ENCODE peak calls at places on chromosome 1, in seven cellular contexts. P is psoas muscle, J is lower lobe of right lung, D is left ventricle myocardium inferior, N is mammary epithelial cell, R is testis, V is stomach. X is an unnamed sample. For H3K4me1, the result is how much of the 10 kb centered on the place peaks cover.

GRCh38 chr1:65167544-65167943 is 19.5 kb downstream of the AK4 start:
- DNase-seq in P (no peak), J (no peak), D (no peak), N (no peak), R (no peak), V (no peak), X (no peak)

GRCh38 chr1:182877842-182878241 is 38.7 kb downstream of the DHX9 start:
- DNase-seq in P (no peak), J (no peak), D (no peak), N (no peak), R (no peak), V (no peak), X (no peak)

GRCh38 chr1:221718391-221719277 is 23.3 kb downstream of the DUSP10 start:
- DNase-seq in P (no peak), J (no peak), D (no peak), N (no peak), R (no peak), V (no peak), X (no peak)

GRCh38 chr1:54253480-54253879 is 53.5 kb downstream of the MRPL37 start:
- DNase-seq in P (peak), J (no peak), D (no peak), N (peak), R (no peak), V (no peak), X (no peak)

GRCh38 chr1:32742132-32742947 is 39.8 kb upstream of the SYNC start:
- DNase-seq in P (no peak), J (no peak), D (no peak), N (peak), R (no peak), V (peak), X (no peak)

GRCh38 chr1:93708734-93709481 is 27.3 kb upstream of the BCAR3 start:
- DNase-seq in P (no peak), J (no peak), D (no peak), N (no peak), R (peak), V (peak), X (peak)

GRCh38 chr1:244011796-244012195 is 39.3 kb upstream of the ZBTB18 start:
- DNase-seq in P (no peak), J (no peak), D (no peak), N (no peak), R (no peak), V (no peak), X (no peak)

GRCh38 chr1:83996621-83997020 is 2.3 kb downstream of the TTLL7 start:
- DNase-seq in P (no peak), J (no peak), D (no peak), N (no peak), R (no peak), V (no peak), X (no peak)

GRCh38 chr1:73635021-73635420 is 563.0 kb downstream of the LRRIQ3 start:
- DNase-seq in P (no peak), J (no peak), D (no peak), N (no peak), R (no peak), V (no peak), X (no peak)

GRCh38 chr1:234724517-234725176 is 114.7 kb upstream of the IRF2BP2 start:
- DNase-seq in P (peak), J (peak), D (peak), N (no peak), R (peak), V (peak), X (peak)

GRCh38 chr1:31666290-31666963 is 21.8 kb upstream of the PEF1 start:
- DNase-seq in P (no peak), J (no peak), D (no peak), N (peak), R (no peak), V (peak), X (peak)

GRCh38 chr1:231240531-231240882 is 505 bp upstream of the GNPAT start:
- DNase-seq in P (no peak), J (no peak), D (no peak), N (peak), R (no peak), V (no peak), X (no peak)

GRCh38 chr1:73593804-73594203 is 604.2 kb downstream of the LRRIQ3 start:
- DNase-seq in P (no peak), J (no peak), D (no peak), N (peak), R (no peak), V (no peak), X (no peak)

GRCh38 chr1:175824079-175824478 is 80.7 kb upstream of the TNR start:
- DNase-seq in P (no peak), J (no peak), D (no peak), N (no peak), R (peak), V (no peak), X (peak)

GRCh38 chr1:7335224-7335879 is 435.7 kb upstream of the VAMP3 start:
- DNase-seq in P (no peak), J (no peak), D (no peak), N (peak), R (no peak), V (no peak), X (no peak)

GRCh38 chr1:177255411-177255810 is 84.7 kb downstream of the BRINP2 start:
- DNase-seq in P (no peak), J (no peak), D (no peak), N (peak), R (no peak), V (no peak), X (no peak)

GRCh38 chr1:42889264-42889663 is 42.9 kb downstream of the ZNF691 start:
- DNase-seq in P (no peak), J (no peak), D (no peak), N (no peak), R (no peak), V (no peak), X (no peak)

GRCh38 chr1:221141606-221142285 is 262.5 kb downstream of the HLX start:
- DNase-seq in P (no peak), J (no peak), D (no peak), N (no peak), R (no peak), V (no peak), X (no peak)

GRCh38 chr1:162822391-162823200 is 32.1 kb downstream of the HSD17B7 start:
- DNase-seq in P (no peak), J (no peak), D (no peak), N (no peak), R (peak), V (peak), X (peak)

GRCh38 chr1:246317291-246317690 is 189.8 kb downstream of the SMYD3 start:
- DNase-seq in P (no peak), J (no peak), D (no peak), N (no peak), R (no peak), V (no peak), X (no peak)

GRCh38 chr1:30680429-30680828 is 43.0 kb downstream of the MATN1 start:
- DNase-seq in P (peak), J (no peak), D (no peak), N (no peak), R (no peak), V (no peak), X (no peak)

GRCh38 chr1:170290226-170290625 is 144.5 kb downstream of the NTMT2 start:
- DNase-seq in P (no peak), J (no peak), D (no peak), N (no peak), R (no peak), V (no peak), X (no peak)

GRCh38 chr1:231517076-231517475 is 11.4 kb upstream of the TSNAX start:
- DNase-seq in P (no peak), J (no peak), D (no peak), N (peak), R (no peak), V (no peak), X (no peak)

GRCh38 chr1:37468037-37468436 is 6.3 kb upstream of the ZC3H12A start:
- DNase-seq in P (no peak), J (no peak), D (no peak), N (no peak), R (no peak), V (no peak), X (no peak)

GRCh38 chr1:232538224-232538942 is 91.5 kb downstream of the SIPA1L2 start:
- DNase-seq in P (no peak), J (no peak), D (no peak), N (peak), R (no peak), V (no peak), X (no peak)

GRCh38 chr1:57162607-57163235 is 196.9 kb upstream of the C8B start:
- DNase-seq in P (no peak), J (no peak), D (peak), N (no peak), R (no peak), V (no peak), X (peak)

GRCh38 chr1:103336376-103336775 is 189.1 kb upstream of the RNPC3 start:
- DNase-seq in P (no peak), J (no peak), D (no peak), N (peak), R (no peak), V (no peak), X (no peak)

GRCh38 chr1:205633421-205633976 is 1.7 kb upstream of the ELK4 start:
- DNase-seq in P (no peak), J (no peak), D (no peak), N (peak), R (no peak), V (no peak), X (no peak)

GRCh38 chr1:104878203-104878911 is 1128.7 kb downstream of the AMY1C start:
- DNase-seq in P (no peak), J (no peak), D (no peak), N (no peak), R (no peak), V (no peak), X (no peak)

GRCh38 chr1:100581096-100581705 is 43.3 kb downstream of the GPR88 start:
- DNase-seq in P (no peak), J (no peak), D (no peak), N (no peak), R (no peak), V (no peak), X (no peak)

GRCh38 chr1:230558324-230558723 is 84.0 kb upstream of the COG2 start:
- DNase-seq in P (no peak), J (no peak), D (no peak), N (no peak), R (no peak), V (no peak), X (no peak)

GRCh38 chr1:54324750-54325704 is 81.2 kb downstream of the SSBP3 start:
- DNase-seq in P (no peak), J (no peak), D (no peak), N (no peak), R (peak), V (no peak), X (no peak)

GRCh38 chr1:177620636-177621190 is 349.1 kb downstream of the SEC16B start:
- DNase-seq in P (peak), J (no peak), D (no peak), N (peak), R (no peak), V (no peak), X (no peak)

GRCh38 chr1:2279210-2279639 is 51.1 kb downstream of the SKI start:
- DNase-seq in P (peak), J (peak), D (peak), N (no peak), R (peak), V (no peak), X (peak)

GRCh38 chr1:183633676-183634343 is 1.8 kb downstream of the ARPC5 start:
- DNase-seq in P (no peak), J (no peak), D (no peak), N (peak), R (peak), V (no peak), X (no peak)

DNA sequence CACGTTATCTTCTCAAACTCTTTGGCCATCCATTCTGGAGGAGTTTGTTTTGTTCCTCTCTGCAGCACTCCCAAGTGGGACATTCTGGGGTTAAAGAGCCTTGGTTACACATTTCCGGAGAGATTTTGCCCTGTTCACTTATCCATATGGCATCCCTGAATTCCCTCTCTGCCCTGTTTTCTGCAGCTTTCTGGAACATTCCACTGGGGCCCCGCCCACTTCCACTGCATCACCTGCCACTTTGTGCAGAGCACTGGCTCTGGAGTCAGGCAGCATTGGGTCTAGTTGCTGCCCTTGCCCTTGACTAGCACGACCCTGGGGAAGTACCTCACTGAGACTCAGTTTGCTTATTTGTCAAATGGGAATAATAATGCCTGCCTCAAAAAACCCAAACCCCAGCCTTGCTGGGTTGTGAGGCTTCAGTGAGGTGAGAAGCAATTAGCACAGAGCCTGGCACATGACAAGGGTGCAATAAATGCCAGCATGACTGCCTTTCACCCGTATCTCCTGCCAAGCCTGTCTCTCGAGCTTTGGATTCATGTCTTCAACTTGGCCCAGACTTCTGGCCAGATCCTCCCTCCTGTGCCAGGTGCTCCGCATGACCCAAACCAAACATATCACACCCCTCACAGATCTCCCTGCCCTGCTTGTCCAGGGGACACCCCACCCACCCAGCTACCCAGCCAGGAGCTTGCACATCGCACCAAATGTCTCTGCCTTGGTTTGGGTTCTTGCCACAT is 38.3 kb downstream of the IL6R start:
- DNase-seq in P (peak), J (no peak), D (no peak), N (no peak), R (no peak), V (no peak), X (no peak)
- H3K4me1 ChIP-seq in P (under half), J (under half), D (under half), N (under half), R (under half), V (under half), X (under half)

DNA sequence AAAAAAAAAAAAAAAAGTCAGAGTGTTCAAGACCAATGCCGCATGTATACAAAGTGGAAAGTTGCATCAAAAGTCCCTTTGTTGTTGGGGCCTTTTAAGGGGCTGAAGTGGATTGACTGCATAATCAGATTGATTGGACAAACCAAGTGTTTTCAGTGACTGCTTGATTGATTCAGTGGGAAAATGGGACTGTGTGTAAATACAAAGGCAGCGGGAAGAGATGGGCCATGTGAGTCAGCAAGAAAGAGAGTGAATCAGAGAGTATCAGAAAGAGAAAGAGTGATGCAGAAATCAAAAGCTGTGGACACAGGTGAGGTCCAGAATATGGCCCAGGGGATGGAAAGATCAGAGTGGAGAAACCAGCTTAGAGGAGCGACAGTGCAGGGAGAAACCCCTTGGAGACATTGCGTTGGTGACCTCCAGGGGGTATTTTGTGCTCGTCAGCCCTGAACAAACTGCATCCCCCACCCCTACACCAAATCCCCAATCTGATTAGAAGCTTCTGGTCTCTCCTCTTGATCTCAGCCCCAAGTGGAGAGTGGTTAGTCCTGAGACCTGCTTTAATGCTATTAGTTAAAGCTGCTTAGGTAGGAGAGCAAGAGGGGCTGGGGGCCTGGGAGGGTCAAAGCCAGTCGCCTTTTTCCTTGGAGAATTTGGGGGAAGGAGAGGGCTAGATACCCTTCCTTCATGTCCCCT is 5.1 kb upstream of the ETV3L start:
- DNase-seq in P (no peak), J (no peak), D (no peak), N (peak), R (no peak), V (no peak), X (no peak)
- TF ChIP-seq CTCF in P (no peak), J (no peak), D (no peak), N (no peak), R (no peak), V (no peak), X (no peak)

DNA sequence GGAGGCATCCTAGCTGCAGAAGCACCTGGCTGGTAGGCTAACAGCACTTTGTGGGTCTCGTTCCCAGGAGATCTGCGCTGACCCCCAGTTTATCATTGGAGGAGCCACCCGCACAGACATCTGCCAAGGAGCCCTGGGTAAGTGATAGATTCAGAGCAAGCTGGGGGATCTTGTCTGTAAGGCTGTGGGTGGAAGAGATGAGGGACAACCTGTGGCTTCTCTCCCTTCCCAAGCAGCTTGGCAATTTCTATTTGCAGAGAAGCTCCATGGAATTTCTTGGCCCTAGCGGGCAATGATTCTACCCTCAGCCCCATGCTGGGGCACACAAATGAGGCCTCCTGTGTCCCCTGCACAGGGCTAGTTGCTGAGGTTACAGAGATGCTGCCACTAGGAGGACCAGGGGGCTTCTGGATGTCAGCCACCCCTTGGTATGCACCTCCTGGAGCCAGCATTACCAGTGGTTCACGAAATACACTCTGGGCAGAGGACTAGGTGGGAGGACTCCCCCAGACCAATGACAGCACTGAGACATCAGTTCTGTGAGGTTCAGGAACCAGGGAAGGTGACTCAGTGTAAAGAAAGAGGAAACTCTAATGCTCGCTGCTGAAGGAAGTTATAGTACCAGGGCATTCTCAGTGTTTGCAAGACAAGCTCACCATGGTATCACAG is 5.5 kb downstream of the CAPN2 start:
- DNase-seq in P (no peak), J (no peak), D (no peak), N (no peak), R (no peak), V (no peak), X (no peak)
- H3K4me1 ChIP-seq in P (half or more), J (half or more), D (half or more), N (half or more), R (under half), V (half or more), X (under half)

DNA sequence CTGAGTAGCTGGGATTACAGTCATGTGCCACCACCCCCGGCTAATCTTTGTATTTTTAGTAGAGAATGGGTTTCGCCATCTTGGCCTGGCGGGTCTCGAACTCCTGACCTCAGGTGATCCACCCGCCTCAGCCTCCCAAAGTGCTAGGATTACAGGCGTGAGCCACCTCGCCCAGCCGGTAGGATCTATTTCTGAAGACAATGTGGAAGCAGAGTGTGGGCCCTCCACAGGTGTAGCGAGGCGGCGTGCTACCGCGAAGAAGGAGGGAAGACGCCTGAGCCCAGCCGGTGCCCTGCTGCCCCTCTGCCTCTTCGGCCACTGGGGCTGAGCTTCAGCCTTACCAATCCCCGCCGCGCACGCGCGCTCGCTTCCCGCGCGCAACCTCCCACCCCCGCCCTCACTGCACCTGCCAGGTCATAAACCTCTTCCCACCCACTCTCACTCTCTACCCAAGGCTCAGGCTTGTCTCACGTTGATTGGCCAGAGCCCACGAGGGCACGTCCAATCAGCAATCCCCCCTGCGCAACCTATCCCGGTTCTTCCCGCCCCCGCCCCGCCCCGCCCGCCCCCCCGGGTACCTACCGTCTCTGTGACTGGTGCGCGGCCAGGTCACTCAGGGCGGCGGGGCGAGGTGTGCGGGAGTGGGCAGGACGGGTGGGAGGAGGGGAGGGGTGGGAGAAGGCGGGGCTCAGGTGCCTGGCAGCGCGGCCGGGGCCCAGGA is 409 bp upstream of the HOOK1 start:
- DNase-seq in P (peak), J (peak), D (peak), N (peak), R (peak), V (peak), X (peak)
- TF ChIP-seq CTCF in P (no peak), J (no peak), D (no peak), N (no peak), R (no peak), V (no peak), X (no peak)

GRCh38 chr1:109542657-109543056 is 3.0 kb downstream of the GPR61 start:
- DNase-seq in P (no peak), J (no peak), D (no peak), N (no peak), R (peak), V (no peak), X (no peak)
- H3K4me1 ChIP-seq in P (under half), J (under half), D (under half), N (under half), R (under half), V (under half), X (under half)

GRCh38 chr1:247627951-247628350 is 22.6 kb downstream of the OR2G3 start:
- DNase-seq in P (no peak), J (no peak), D (no peak), N (no peak), R (no peak), V (no peak), X (no peak)
- TF ChIP-seq CTCF in P (no peak), J (no peak), D (no peak), N (no peak), R (no peak), V (no peak), X (no peak)

GRCh38 chr1:198678301-198678836 is 39.5 kb downstream of the PTPRC start:
- DNase-seq in P (no peak), J (no peak), D (no peak), N (no peak), R (no peak), V (no peak), X (no peak)
- H3K4me1 ChIP-seq in P (under half), J (under half), D (under half), N (under half), R (under half), V (under half), X (under half)